ENCODE peak calls at places on chromosomes 7 and 10, in ten cellular contexts. F is body of pancreas, B is esophagus squamous epithelium, N is A549, Q is tibial nerve, V is NB4, M is IMR-90, L is transverse colon, A is sigmoid colon, U is lower leg skin. K is an unnamed sample.

GRCh38 chr10:44835300-44835699 is 75.8 kb upstream of the TMEM72 start:
- DNase-seq in F (no peak), B (no peak), N (no peak), Q (no peak), V (no peak), M (no peak), L (no peak), A (no peak), U (no peak), K (no peak)

GRCh38 chr7:21542891-21543527 is at the start of gene DNAH11:
- DNase-seq in F (peak), B (no peak), N (peak), Q (no peak), V (no peak), M (no peak), L (peak), A (peak), U (no peak), K (no peak)

GRCh38 chr10:5810235-5810634 is 3.0 kb downstream of the GDI2 start:
- DNase-seq in F (no peak), B (no peak), N (no peak), Q (no peak), V (no peak), M (no peak), L (no peak), A (no peak), U (no peak), K (no peak)

GRCh38 chr10:31677198-31678138 is 251.2 kb downstream of the ARHGAP12 start:
- DNase-seq in F (no peak), B (no peak), N (no peak), Q (no peak), V (no peak), M (no peak), L (no peak), A (no peak), U (no peak), K (no peak)

GRCh38 chr10:52318822-52319464 is 4.9 kb downstream of the DKK1 start:
- DNase-seq in F (no peak), B (no peak), N (peak), Q (no peak), V (no peak), M (peak), L (no peak), A (no peak), U (no peak), K (no peak)

GRCh38 chr7:28203498-28204240 is 23.1 kb upstream of the JAZF1 start:
- DNase-seq in F (no peak), B (no peak), N (no peak), Q (no peak), V (peak), M (no peak), L (no peak), A (no peak), U (no peak), K (no peak)

GRCh38 chr7:82241371-82241770 is 202.2 kb downstream of the CACNA2D1 start:
- DNase-seq in F (no peak), B (no peak), N (no peak), Q (no peak), V (no peak), M (no peak), L (no peak), A (no peak), U (no peak), K (no peak)

GRCh38 chr7:129650056-129650758 is 38.7 kb downstream of the NRF1 start:
- DNase-seq in F (no peak), B (no peak), N (no peak), Q (no peak), V (no peak), M (no peak), L (no peak), A (no peak), U (no peak), K (no peak)

GRCh38 chr7:29877196-29877595 is 70.9 kb downstream of the WIPF3 start:
- DNase-seq in F (no peak), B (no peak), N (no peak), Q (no peak), V (no peak), M (no peak), L (no peak), A (no peak), U (no peak), K (no peak)

GRCh38 chr10:79243211-79244067 is 103.8 kb upstream of the PPIF start:
- DNase-seq in F (no peak), B (no peak), N (no peak), Q (no peak), V (peak), M (no peak), L (peak), A (peak), U (no peak), K (no peak)

GRCh38 chr10:79245539-79246208 is 101.6 kb upstream of the PPIF start:
- DNase-seq in F (no peak), B (no peak), N (no peak), Q (no peak), V (peak), M (no peak), L (no peak), A (no peak), U (no peak), K (no peak)

GRCh38 chr10:79244068-79244442 is 103.2 kb upstream of the PPIF start:
- DNase-seq in F (no peak), B (no peak), N (no peak), Q (no peak), V (peak), M (no peak), L (no peak), A (no peak), U (no peak), K (no peak)

GRCh38 chr10:79246209-79246581 is 101.1 kb upstream of the PPIF start:
- DNase-seq in F (peak), B (no peak), N (no peak), Q (peak), V (no peak), M (no peak), L (no peak), A (peak), U (peak), K (no peak)

GRCh38 chr10:79244841-79245504 is 102.3 kb upstream of the PPIF start:
- DNase-seq in F (no peak), B (no peak), N (no peak), Q (no peak), V (peak), M (no peak), L (peak), A (no peak), U (no peak), K (no peak)
- TF ChIP-seq POLR2A in F (peak), B (no peak), N (no peak), Q (no peak), V (no peak), M (no peak), L (no peak), A (no peak), U (no peak), K (no peak)

DNA sequence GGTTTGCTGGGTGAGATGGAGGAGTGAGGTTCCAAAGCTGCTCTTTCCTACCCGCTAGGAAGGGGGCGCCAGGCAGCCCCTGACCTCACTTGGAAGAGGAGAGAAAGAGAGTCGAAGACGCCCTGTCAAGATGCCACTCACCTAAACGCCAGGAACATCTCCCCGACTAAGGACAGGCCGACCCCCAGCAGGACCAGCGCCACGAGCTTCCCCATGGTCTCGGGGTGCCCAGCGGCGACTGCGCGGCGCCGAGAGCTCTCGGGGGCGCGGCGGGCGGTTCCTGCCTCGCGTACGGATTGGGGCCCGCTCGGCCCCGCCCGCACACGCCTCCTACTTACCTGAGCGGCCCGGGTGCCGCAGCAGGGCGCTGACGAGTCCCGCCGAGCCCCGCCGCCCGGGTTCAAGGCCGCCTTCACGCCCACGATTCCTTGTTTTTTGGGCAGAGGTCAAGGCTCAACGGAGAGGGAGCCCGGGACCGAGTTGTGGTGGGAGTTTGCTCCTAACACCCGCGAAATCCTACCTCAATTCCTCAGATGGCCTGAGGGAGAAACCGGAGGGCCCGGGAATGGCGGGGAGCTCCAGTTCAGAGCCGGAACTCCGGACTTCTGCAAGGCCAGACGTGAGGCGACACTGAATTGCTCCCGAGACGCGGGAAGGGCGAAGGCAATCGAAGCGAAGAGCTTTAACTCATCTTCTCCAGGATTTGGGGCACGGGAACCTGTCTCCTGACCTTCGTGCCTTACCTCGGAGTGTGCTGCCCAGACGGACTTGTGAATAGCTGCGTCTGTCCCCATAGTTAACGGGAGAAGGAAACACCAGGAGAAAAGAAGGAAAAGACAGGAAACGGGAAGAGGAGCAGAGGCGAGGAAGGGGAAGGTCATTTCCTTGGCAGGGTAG is at the start of gene PON3:
- DNase-seq in F (peak), B (no peak), N (peak), Q (no peak), V (no peak), M (no peak), L (peak), A (peak), U (no peak), K (no peak)
- TF ChIP-seq POLR2A in F (peak), B (no peak), N (peak), Q (no peak), V (no peak), M (no peak), L (peak), A (no peak), U (no peak), K (no peak)

GRCh38 chr7:100681491-100682227 is 8.1 kb downstream of the GNB2 start:
- DNase-seq in F (no peak), B (no peak), N (no peak), Q (no peak), V (no peak), M (no peak), L (peak), A (peak), U (peak), K (no peak)
- TF ChIP-seq POLR2A in F (no peak), B (no peak), N (no peak), Q (no peak), V (peak), M (no peak), L (no peak), A (no peak), U (no peak), K (no peak)

GRCh38 chr10:71255817-71256660 is 43.7 kb downstream of the UNC5B start:
- DNase-seq in F (peak), B (no peak), N (no peak), Q (no peak), V (peak), M (peak), L (peak), A (peak), U (no peak), K (peak)
- TF ChIP-seq POLR2A in F (no peak), B (no peak), N (no peak), Q (no peak), V (no peak), M (peak), L (peak), A (no peak), U (no peak), K (peak)

GRCh38 chr7:39624202-39624807 is 933 bp downstream of the RALA start:
- DNase-seq in F (no peak), B (no peak), N (no peak), Q (no peak), V (peak), M (no peak), L (no peak), A (no peak), U (no peak), K (no peak)

GRCh38 chr7:39624935-39625694 is 1.7 kb downstream of the RALA start:
- DNase-seq in F (no peak), B (no peak), N (no peak), Q (no peak), V (peak), M (peak), L (no peak), A (no peak), U (no peak), K (no peak)

GRCh38 chr7:39621784-39622411 is 1.5 kb upstream of the RALA start:
- DNase-seq in F (no peak), B (no peak), N (no peak), Q (no peak), V (peak), M (peak), L (no peak), A (no peak), U (no peak), K (no peak)

GRCh38 chr7:39622609-39623311 is 612 bp upstream of the RALA start:
- DNase-seq in F (no peak), B (no peak), N (peak), Q (no peak), V (no peak), M (no peak), L (no peak), A (no peak), U (no peak), K (peak)

GRCh38 chr7:39623312-39624201 is at the start of gene RALA:
- DNase-seq in F (peak), B (peak), N (peak), Q (peak), V (peak), M (peak), L (peak), A (peak), U (peak), K (peak)
- TF ChIP-seq POLR2A in F (peak), B (no peak), N (peak), Q (peak), V (peak), M (peak), L (peak), A (peak), U (no peak), K (peak)

K was measured in H54.